ENCODE peak calls at places on chromosomes 4 and X, in eight cellular contexts. Q, E, R, C, V, W, J and F are unnamed samples.

GRCh38 chr4:163384926-163385325 is 41.2 kb downstream of the NPY5R start:
- DNase-seq in W (no peak), V (no peak), C (no peak), Q (no peak), J (no peak), E (no peak), R (no peak), F (no peak)

GRCh38 chr4:187317799-187318198 is 594.1 kb upstream of the FAT1 start:
- DNase-seq in Q (no peak), C (no peak), J (no peak), W (no peak), E (no peak), R (no peak), V (no peak), F (no peak)

GRCh38 chr4:110959041-110959643 is 336.3 kb upstream of the PITX2 start:
- DNase-seq in E (no peak), C (no peak), W (no peak), Q (no peak), R (no peak), J (no peak), V (no peak), F (no peak)

GRCh38 chr4:60934896-60935295 is 265.2 kb upstream of the ADGRL3 start:
- DNase-seq in Q (peak; percentile 40), V (no peak), W (no peak), J (no peak), E (no peak), C (no peak), R (no peak), F (no peak)

GRCh38 chr4:142264961-142265360 is 581.1 kb downstream of the INPP4B start:
- DNase-seq in J (no peak), W (no peak), C (no peak), Q (peak; percentile 12), R (no peak), E (no peak), V (no peak), F (peak; percentile 16)

GRCh38 chr4:82643994-82644730 is 82.4 kb upstream of the TMEM150C start:
- DNase-seq in J (no peak), R (no peak), V (peak; percentile 39), Q (no peak), C (no peak), W (peak; percentile 5), E (no peak), F (no peak)

GRCh38 chrX:13051529-13052172 is 7.2 kb upstream of the FAM9C start:
- DNase-seq in W (no peak), C (no peak), V (no peak), Q (no peak), R (no peak), J (no peak), E (no peak), F (peak; percentile 11)

GRCh38 chr4:89814362-89814761 is 22.6 kb downstream of the SNCA start:
- DNase-seq in V (no peak), E (no peak), W (no peak), J (no peak), C (no peak), Q (no peak), R (no peak), F (no peak)

GRCh38 chr4:73414936-73415271 is 10.8 kb downstream of the ALB start:
- DNase-seq in E (no peak), R (no peak), V (no peak), W (no peak), J (no peak), C (no peak), Q (no peak), F (no peak)
- H3K4me1 ChIP-seq in E (no peaks in the 10 kb centered on the region), R (no peaks in the 10 kb centered on the region), V (no peaks in the 10 kb centered on the region), W (no peaks in the 10 kb centered on the region), J (no peaks in the 10 kb centered on the region), C (no peaks in the 10 kb centered on the region), Q (no peaks in the 10 kb centered on the region), F (no peaks in the 10 kb centered on the region)

DNA sequence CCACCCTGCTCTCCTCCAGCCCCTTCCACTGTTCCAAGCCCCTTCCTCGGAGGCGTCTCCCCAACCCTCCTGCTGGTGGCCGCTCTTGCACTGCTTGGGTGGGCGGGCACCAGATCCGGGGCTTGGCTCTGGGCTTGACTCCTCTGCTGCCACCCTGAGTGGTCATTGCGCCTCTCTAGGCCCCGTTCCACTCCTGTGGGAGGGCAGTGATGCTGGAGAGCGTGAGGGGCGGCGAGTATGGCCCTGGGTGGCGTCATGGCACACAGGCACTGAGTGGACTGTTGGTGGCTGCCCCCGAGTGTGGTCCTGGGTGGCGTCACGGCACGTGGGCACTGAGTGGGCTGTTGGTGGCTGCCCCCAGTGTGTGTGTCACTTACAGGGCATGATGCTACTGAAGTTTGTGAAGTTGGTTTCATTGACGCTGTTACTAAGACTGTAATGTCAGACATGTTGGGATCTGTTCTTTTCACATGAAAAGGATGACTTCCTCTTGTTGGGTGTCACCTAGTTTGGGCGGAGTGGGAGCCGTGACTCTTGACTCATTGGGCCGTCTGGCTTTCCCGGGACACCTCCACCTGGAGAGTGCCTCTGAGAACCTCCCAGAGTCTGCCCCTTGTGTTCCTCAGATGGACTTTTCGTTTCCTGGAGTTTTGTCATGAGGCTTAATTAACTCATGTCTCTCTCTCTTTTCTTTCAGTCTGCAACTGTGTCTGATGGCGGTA is 55.9 kb upstream of the HGFAC start:
- DNase-seq in E (no peak), C (peak; percentile 41), W (no peak), R (no peak), Q (no peak), V (peak; percentile 67), J (no peak), F (no peak)
- H3K27ac ChIP-seq in E (peak overlapping the region; percentile 66), C (no peak overlapping the region), W (no peak overlapping the region), R (no peak overlapping the region), Q (no peak overlapping the region), V (peak overlapping the region; percentile 91), J (no peak overlapping the region), F (no peak overlapping the region)

DNA sequence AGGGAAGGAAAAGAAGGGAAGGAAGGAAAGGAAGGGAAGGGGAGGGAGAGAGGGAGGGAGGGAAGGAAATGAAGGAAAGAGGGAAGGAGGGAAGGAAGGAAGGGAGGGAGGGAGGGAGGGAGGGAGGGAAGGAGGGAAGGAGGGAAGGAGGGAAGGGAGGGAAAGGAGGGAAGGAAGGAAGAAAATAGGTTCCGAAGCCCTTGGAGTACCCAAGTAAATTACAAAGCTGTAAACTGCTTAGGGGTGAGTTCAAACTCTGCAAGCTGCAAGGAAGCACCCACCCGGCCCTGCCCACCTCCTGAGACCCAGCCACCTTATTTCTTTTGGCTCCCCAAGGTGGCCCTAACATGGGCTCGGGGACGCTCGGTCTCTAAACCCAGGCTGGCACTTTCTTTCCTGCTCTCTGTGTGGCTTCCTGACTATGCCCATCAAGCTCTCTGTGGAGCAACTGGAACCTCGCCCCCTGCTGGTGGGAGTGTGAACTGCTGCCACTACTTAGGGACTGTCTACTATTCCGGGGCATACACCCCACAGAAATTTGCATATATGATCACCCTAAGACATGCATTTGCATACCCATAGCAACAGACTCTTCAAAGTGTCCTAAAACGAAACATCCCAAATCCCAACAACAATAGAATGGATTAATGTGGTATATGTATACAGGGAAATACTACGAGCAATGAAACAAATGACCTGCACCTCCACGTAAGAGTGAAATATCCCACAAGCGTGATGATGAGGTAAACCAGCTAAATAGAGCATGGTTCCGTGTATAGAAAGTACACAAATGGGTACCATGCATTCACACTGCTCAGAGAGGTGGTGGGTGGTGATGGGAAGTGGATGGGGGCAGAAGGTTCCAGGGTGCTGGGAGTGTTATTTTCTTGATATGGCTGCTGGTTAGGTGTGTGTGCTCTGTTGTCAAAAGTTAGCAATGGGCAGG is 151.7 kb upstream of the TBL1X start:
- DNase-seq in C (peak; percentile 78), W (peak; percentile 7), Q (peak; percentile 38), J (peak; percentile 46), V (no peak), E (peak; percentile 31), R (peak; percentile 15), F (peak; percentile 65)
- H3K4me1 ChIP-seq in C (no peaks in the 10 kb centered on the region), W (no peaks in the 10 kb centered on the region), Q (no peaks in the 10 kb centered on the region), J (peaks cover 4% of the 10 kb centered on the region), V (no peaks in the 10 kb centered on the region), E (no peaks in the 10 kb centered on the region), R (no peaks in the 10 kb centered on the region), F (peaks cover 11% of the 10 kb centered on the region)

DNA sequence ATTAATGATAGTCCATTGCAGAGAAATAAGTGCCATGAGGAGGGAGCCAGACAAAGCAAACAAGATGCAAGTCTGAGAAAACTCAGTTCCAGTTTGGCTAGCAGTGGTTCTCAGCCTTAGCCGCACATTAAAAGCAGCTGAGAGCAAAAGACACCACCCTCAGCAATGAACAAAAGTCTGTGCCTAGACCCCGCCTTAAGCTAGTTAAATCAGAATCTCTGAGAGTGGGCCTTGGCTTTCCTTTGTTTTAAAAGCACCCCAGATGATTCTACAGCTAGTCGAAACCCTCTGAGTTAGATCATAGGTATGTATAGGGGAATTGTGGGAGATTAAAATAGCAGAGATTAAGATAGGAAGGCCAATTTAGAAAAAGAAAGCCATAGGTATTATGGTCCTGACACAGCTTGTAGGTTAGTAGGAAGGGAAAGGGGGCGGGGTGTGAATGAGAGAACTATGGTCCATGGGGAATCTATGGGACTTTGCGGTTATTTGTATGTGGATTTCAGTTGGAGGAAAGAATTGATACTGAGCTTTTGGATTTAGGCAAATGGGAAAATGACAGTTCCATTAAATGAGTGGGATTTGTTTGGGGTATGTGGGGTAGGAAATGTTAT is 12.0 kb downstream of the SPRY1 start:
- DNase-seq in R (no peak), Q (no peak), V (no peak), W (no peak), E (no peak), J (no peak), C (no peak), F (no peak)
- H3K27ac ChIP-seq in R (no peak overlapping the region), Q (no peak overlapping the region), V (no peak overlapping the region), W (no peak overlapping the region), E (peak overlapping the region; percentile 36), J (no peak overlapping the region), C (peak overlapping the region; percentile 8), F (no peak overlapping the region)

DNA sequence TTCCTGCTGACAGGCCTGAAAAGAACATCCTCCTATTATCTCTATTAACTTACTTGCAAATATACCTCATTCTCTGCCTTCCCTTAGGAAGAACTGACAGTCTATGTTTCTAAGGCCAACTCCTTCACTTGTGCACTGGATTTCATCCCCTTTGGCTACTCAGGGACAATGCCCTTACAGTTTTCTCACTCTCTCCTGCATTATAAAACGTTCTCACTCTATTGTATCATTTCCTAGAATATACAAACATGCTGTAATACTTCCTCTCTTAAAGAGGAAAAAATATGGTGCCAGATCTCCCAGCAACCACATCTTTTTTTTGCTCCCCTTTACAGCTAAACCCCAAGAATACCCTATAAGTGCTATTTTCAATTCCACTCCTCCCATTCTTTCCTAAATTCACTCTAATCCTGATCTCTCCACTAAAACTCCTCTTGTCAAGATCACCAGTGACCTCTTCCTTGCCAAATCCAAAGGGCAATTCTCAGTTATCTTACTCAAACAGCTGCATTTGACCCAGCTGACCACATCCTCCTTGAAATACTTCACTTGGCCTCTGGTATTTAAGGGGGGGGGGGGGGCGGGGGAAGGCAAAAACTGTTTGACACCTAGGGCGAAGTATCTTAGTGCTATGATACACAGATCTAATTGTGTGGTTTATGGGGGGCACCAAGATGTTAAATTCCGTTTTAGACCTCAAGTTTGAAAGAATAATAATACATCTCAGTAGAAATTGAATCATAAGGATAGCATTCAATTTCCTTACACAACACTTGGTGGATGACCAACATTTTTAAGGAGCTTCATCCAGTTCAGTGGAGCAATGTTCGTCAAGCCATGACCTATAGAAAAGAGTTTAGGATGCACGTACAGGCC is 1.6 kb downstream of the RCHY1 start:
- DNase-seq in Q (peak; percentile 69), C (peak; percentile 44), J (no peak), E (no peak), W (no peak), R (no peak), V (no peak), F (peak; percentile 39)
- H3K4me1 ChIP-seq in Q (peaks cover 9% of the 10 kb centered on the region), C (no peaks in the 10 kb centered on the region), J (peaks cover 8% of the 10 kb centered on the region), E (peaks cover 68% of the 10 kb centered on the region), W (peaks cover 21% of the 10 kb centered on the region), R (peaks cover 8% of the 10 kb centered on the region), V (peaks cover 11% of the 10 kb centered on the region), F (peaks cover 74% of the 10 kb centered on the region)